ENCODE peak calls at places on chromosome 1, in five cellular contexts. S is cardiac muscle cell, H is OCI-LY7, N is fibroblast of lung, O is GM23248. E is an unnamed sample.

GRCh38 chr1:211521102-211521815 is 29.3 kb upstream of the RD3 start:
- DNase-seq in N (no peak), H (no peak), S (no peak), O (no peak), E (no peak)

GRCh38 chr1:52426391-52426790 is 22.0 kb downstream of the PRPF38A start:
- DNase-seq in O (peak), H (no peak), S (no peak), N (peak), E (no peak)

GRCh38 chr1:84478876-84479868 is at the start of gene RPF1:
- DNase-seq in N (peak), O (peak), S (peak), H (peak), E (no peak)

GRCh38 chr1:44609412-44609767 is 64.9 kb downstream of the TMEM53 start:
- DNase-seq in H (peak), N (peak), O (peak), S (peak), E (no peak)

GRCh38 chr1:169048043-169048442 is 58.4 kb upstream of the ATP1B1 start:
- DNase-seq in H (no peak), O (no peak), N (no peak), S (no peak), E (no peak)

GRCh38 chr1:25854554-25854953 is 4.7 kb downstream of the AUNIP start:
- DNase-seq in H (no peak), S (no peak), N (no peak), O (no peak), E (no peak)

GRCh38 chr1:183267646-183268431 is 81.8 kb downstream of the LAMC2 start:
- DNase-seq in N (peak), O (peak), H (no peak), S (no peak), E (peak)

GRCh38 chr1:35345439-35345981 is 77.0 kb downstream of the ZMYM4 start:
- DNase-seq in O (no peak), S (no peak), H (no peak), N (peak), E (no peak)

GRCh38 chr1:56229183-56229582 is 350.2 kb downstream of the PLPP3 start:
- DNase-seq in O (no peak), N (no peak), S (peak), H (no peak), E (no peak)

GRCh38 chr1:44108241-44108640 is 10.4 kb upstream of the KLF17 start:
- DNase-seq in S (no peak), O (peak), H (no peak), N (peak), E (no peak)

GRCh38 chr1:174568551-174568950 is 120.8 kb downstream of the GPR52 start:
- DNase-seq in S (no peak), N (no peak), O (no peak), H (no peak), E (no peak)

GRCh38 chr1:12615916-12616708 is 1.9 kb downstream of the DHRS3 start:
- DNase-seq in O (peak), N (no peak), S (peak), H (no peak), E (no peak)

GRCh38 chr1:18200918-18201317 is 93.3 kb downstream of the IGSF21 start:
- DNase-seq in O (no peak), N (no peak), H (no peak), S (no peak), E (no peak)

GRCh38 chr1:2829846-2830615 is 28.5 kb upstream of the TTC34 start:
- DNase-seq in S (no peak), N (no peak), H (no peak), O (no peak), E (no peak)

GRCh38 chr1:206805357-206805756 is 33.1 kb upstream of the IL10 start:
- DNase-seq in S (no peak), O (no peak), H (no peak), N (no peak), E (no peak)

GRCh38 chr1:145956776-145957442 is 908 bp downstream of the LIX1L start:
- DNase-seq in O (peak), S (no peak), H (peak), N (peak), E (no peak)

GRCh38 chr1:21156019-21156418 is 20.7 kb downstream of the EIF4G3 start:
- DNase-seq in N (no peak), S (no peak), O (no peak), H (no peak), E (no peak)

GRCh38 chr1:37634554-37635308 is at the start of gene RSPO1:
- DNase-seq in H (no peak), S (peak), N (peak), O (peak), E (no peak)

GRCh38 chr1:87202922-87203655 is 125.6 kb upstream of the LMO4 start:
- DNase-seq in H (no peak), S (no peak), N (no peak), O (no peak), E (no peak)

GRCh38 chr1:238196516-238196915 is 305.8 kb upstream of the ZP4 start:
- DNase-seq in O (no peak), S (no peak), N (no peak), H (no peak), E (no peak)

GRCh38 chr1:193275773-193276172 is 89.4 kb upstream of the B3GALT2 start:
- DNase-seq in O (no peak), S (no peak), H (no peak), N (no peak), E (no peak)

GRCh38 chr1:209655412-209655811 is 3.2 kb upstream of the LAMB3 start:
- DNase-seq in O (no peak), N (no peak), S (no peak), H (no peak), E (no peak)

GRCh38 chr1:78095618-78096416 is 50.1 kb downstream of the GIPC2 start:
- DNase-seq in S (no peak), N (peak), H (no peak), O (peak), E (peak)

GRCh38 chr1:110076789-110077500 is 6.5 kb upstream of the ALX3 start:
- DNase-seq in N (no peak), S (no peak), O (no peak), H (no peak), E (no peak)

GRCh38 chr1:233652536-233652935 is 38.6 kb downstream of the KCNK1 start:
- DNase-seq in S (no peak), O (no peak), H (no peak), N (no peak), E (no peak)

GRCh38 chr1:228181105-228181504 is 15.5 kb downstream of the IBA57 start:
- DNase-seq in O (no peak), N (no peak), S (no peak), H (no peak), E (no peak)

GRCh38 chr1:212683357-212683722 is 16.3 kb downstream of the BATF3 start:
- DNase-seq in H (peak), S (no peak), N (no peak), O (no peak), E (no peak)

GRCh38 chr1:212797681-212798080 is 6.0 kb downstream of the TATDN3 start:
- DNase-seq in N (peak), O (peak), H (no peak), S (no peak), E (no peak)

GRCh38 chr1:189962171-189962570 is 515.5 kb downstream of the BRINP3 start:
- DNase-seq in N (peak), S (no peak), H (no peak), O (peak), E (no peak)

GRCh38 chr1:21296509-21297354 is 6.5 kb upstream of the ECE1 start:
- DNase-seq in S (no peak), O (peak), N (no peak), H (no peak), E (no peak)

GRCh38 chr1:89149229-89149628 is 23.3 kb upstream of the GBP2 start:
- DNase-seq in N (peak), H (no peak), S (peak), O (peak), E (no peak)

GRCh38 chr1:145707183-145707867 is at the start of gene PDZK1:
- DNase-seq in N (no peak), S (no peak), H (no peak), O (no peak), E (no peak)

GRCh38 chr1:156148236-156148635 is 5.1 kb upstream of the SEMA4A start:
- DNase-seq in O (no peak), S (no peak), N (no peak), H (peak), E (no peak)
- H3K27ac ChIP-seq in O (no peak), S (no peak), N (no peak), H (peak), E (no peak)

GRCh38 chr1:164739189-164739588 is 180.2 kb downstream of the PBX1 start:
- DNase-seq in H (no peak), S (no peak), O (no peak), N (no peak), E (no peak)
- H3K27ac ChIP-seq in H (no peak), S (peak), O (no peak), N (no peak), E (no peak)

GRCh38 chr1:208142632-208143390 is 101.4 kb downstream of the PLXNA2 start:
- DNase-seq in S (no peak), O (peak), H (no peak), N (no peak), E (no peak)

GRCh38 chr1:208141793-208142192 is 102.4 kb downstream of the PLXNA2 start:
- DNase-seq in H (no peak), S (no peak), N (no peak), O (no peak), E (no peak)

GRCh38 chr1:208136459-208137143 is 107.6 kb downstream of the PLXNA2 start:
- DNase-seq in O (no peak), N (no peak), S (no peak), H (no peak), E (no peak)

GRCh38 chr1:208137144-208137682 is 107.0 kb downstream of the PLXNA2 start:
- DNase-seq in S (no peak), H (no peak), O (peak), N (peak), E (no peak)

GRCh38 chr1:208139434-208140086 is 104.6 kb downstream of the PLXNA2 start:
- DNase-seq in N (no peak), H (no peak), S (no peak), O (no peak), E (no peak)
- H3K27ac ChIP-seq in N (no peak), H (no peak), S (no peak), O (no peak), E (no peak)

DNA sequence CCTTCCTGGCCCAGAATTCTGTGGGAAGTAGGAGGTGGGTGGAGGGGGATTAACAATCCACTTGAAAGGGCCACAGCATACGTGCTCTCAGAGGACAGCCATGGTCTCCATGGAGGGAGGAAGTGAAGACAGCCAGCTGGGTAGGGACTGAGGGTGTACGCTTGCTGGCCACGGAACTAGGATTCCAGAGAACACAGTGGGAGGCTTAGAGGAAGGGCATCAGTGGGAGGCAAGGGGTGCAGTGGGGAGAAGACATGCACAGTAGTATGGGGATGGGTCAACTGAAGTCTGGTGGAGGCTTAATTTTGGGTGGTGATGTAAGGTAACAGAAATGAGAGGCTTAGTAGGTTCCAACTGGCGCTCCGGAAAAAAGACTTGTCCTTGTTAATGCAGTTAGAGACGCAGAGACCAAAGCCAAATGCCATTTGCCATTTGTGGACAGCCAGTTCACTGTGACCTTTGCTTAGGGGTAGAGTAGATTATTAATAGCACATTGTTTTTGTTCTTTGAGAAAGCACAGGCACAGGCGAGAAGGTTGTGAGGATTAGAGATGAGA is 103.0 kb downstream of the ZSCAN20 start:
- DNase-seq in S (peak), H (no peak), O (no peak), N (no peak), E (no peak)
- H3K27ac ChIP-seq in S (peak), H (no peak), O (no peak), N (no peak), E (no peak)

GRCh38 chr1:162921311-162921710 is 60.3 kb upstream of the CCDC190 start:
- DNase-seq in N (no peak), O (no peak), H (no peak), S (no peak), E (no peak)

GRCh38 chr1:162919043-162919442 is 58.1 kb upstream of the CCDC190 start:
- DNase-seq in S (no peak), H (no peak), O (no peak), N (no peak), E (no peak)

GRCh38 chr1:162916821-162917613 is 56.0 kb upstream of the CCDC190 start:
- DNase-seq in S (no peak), N (no peak), O (no peak), H (no peak), E (no peak)

GRCh38 chr1:162916407-162916806 is 55.4 kb upstream of the CCDC190 start:
- DNase-seq in O (peak), H (no peak), N (peak), S (no peak), E (no peak)

DNA sequence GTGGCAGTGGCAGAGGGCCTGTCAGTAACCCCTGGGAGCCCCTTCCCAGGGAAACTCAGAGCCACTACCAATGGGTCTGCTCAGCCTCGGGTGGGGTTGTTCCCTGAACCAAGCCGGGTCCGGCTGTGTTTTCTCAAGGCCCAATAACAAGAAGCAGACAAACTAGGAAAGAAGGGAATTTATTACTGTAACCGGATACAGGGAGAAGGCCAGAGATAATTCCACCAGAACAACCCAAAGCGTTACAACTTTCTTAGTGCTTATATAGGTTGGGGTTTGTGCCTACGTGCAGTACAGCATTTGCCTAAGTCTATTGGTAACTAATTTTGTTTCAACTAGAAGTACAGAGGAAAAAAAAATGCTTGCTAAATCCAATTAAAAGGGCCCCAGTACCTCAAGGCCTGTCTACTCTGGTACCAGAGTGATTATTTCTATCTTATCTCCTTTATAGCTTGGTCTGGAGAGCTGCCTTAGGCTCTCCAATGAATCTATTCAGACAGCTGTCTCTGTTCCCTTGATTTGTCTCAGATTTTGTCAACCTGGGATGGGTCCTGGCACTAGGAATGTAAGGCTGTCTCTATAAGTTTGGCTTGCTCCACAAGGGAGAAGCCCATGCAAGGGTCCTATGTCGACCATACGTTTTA is 57.3 kb upstream of the CCDC190 start:
- DNase-seq in N (no peak), O (no peak), S (no peak), H (no peak), E (no peak)
- H3K27ac ChIP-seq in N (no peak), O (no peak), S (peak), H (no peak), E (no peak)

GRCh38 chr1:247360116-247360898 is 28.6 kb upstream of the ZNF496 start:
- DNase-seq in H (no peak), N (no peak), S (no peak), O (peak), E (no peak)
- H3K27ac ChIP-seq in H (no peak), N (peak), S (no peak), O (peak), E (no peak)

DNA sequence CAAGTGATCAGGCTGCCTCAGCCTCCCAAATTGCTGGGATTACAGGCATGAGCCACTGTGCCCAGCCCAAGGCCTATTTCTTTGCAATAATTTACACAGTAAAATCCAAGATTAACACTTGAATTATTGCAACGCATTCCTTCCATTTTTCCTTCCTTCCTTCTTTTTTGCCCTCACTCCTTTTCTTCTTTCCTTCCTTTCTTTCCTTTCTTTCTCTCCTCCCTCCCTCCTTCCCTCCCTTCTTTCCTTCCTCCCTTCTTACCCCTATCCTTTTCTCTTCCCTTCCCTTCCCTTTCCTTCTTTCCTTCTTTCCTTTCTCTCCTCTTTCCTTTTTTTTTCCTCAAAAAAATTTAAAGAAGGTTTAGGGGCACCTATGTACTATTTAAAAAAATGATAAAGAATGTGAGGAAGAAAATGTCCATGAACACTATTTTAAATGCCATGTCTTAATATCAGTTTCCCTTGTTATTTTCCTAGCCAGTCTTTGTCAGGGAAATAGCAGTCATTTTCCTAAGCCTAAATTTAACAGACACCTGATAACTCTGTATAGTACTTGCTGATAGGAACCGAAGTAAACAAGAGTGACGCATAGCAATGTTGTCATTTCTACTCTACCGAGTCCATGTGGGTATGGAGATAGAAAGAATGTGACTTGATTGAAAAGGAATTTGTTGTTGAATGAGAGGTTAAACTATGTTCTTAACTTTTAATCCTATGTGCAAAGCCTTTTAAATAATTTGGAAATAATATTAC is 79.8 kb upstream of the HMCN1 start:
- DNase-seq in O (no peak), H (no peak), S (peak), N (no peak), E (no peak)
- H3K27ac ChIP-seq in O (no peak), H (no peak), S (peak), N (no peak), E (no peak)

DNA sequence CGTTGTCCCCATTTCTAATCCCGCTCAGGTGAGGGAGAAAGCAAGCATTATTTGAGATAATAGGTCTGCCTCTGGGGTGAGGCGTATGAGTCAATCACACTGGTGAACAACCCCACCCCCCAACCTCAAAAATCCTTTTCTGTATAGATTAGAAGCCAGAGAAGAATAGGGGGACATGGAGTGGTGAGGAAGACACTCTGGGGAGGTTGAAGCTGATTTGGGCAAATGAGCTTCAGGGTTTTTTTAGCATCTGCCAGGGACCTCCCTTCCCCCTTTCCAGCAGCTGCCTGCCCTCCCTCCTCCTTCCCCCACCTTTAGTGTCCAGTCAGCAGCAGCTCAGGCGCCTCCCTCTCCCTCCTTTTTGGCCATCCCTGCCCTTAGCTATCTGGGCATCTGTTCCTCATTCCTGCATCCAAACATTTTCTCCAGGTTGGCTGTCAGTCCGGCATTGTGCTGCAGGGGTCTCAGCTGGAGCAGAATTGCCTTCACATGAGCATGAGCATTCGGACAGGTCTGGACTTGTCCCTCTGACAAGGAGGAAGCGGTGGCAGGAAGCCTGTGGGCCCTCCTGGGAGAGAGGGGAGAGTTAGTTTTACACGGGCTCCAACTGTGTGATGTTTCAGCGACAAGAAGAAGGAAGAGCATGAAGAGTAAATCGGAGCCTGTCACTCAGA is 30.8 kb upstream of the PTGFRN start:
- DNase-seq in O (peak), N (peak), H (no peak), S (peak), E (peak)
- H3K27ac ChIP-seq in O (no peak), N (no peak), H (no peak), S (peak), E (peak)

E was measured in epithelial cell of prostate.